ENCODE peak calls at places on chromosomes 7 and 10, in six cellular contexts. One of them, this sample, is unnamed.
A peak's percentile ranks its signal among the peaks of the same experiment; 100 is the strongest.

GRCh38 chr10:79385392-79385795 is 38.1 kb downstream of the PPIF start:
- DNase-seq in kidney: no peak
- DNase-seq in Panc1: no peak
- DNase-seq in gastrocnemius medialis: no peak
- DNase-seq in SJSA1: no peak
- DNase-seq in body of pancreas: no peak
- DNase-seq in this sample: no peak

GRCh38 chr10:93074597-93075368 is 1.1 kb downstream of the CYP26A1 start:
- DNase-seq in kidney: no peak
- DNase-seq in Panc1: no peak
- DNase-seq in gastrocnemius medialis: no peak
- DNase-seq in SJSA1: peak; percentile 37
- DNase-seq in body of pancreas: no peak
- DNase-seq in this sample: no peak

GRCh38 chr7:127447326-127447945 is 54.9 kb upstream of the ZNF800 start:
- DNase-seq in kidney: no peak
- DNase-seq in Panc1: peak; percentile 25
- DNase-seq in gastrocnemius medialis: no peak
- DNase-seq in SJSA1: no peak
- DNase-seq in body of pancreas: no peak
- DNase-seq in this sample: no peak

GRCh38 chr10:105857284-105858264 is 1216.5 kb downstream of the SORCS3 start:
- DNase-seq in kidney: no peak
- DNase-seq in Panc1: no peak
- DNase-seq in gastrocnemius medialis: no peak
- DNase-seq in SJSA1: no peak
- DNase-seq in body of pancreas: no peak
- DNase-seq in this sample: no peak

GRCh38 chr7:134787064-134787463 is 7.6 kb downstream of the CALD1 start:
- DNase-seq in kidney: no peak
- DNase-seq in Panc1: no peak
- DNase-seq in gastrocnemius medialis: no peak
- DNase-seq in SJSA1: no peak
- DNase-seq in body of pancreas: no peak
- DNase-seq in this sample: no peak

GRCh38 chr7:41879424-41879823 is 176.5 kb upstream of the INHBA start:
- DNase-seq in kidney: no peak
- DNase-seq in Panc1: no peak
- DNase-seq in gastrocnemius medialis: no peak
- DNase-seq in SJSA1: no peak
- DNase-seq in body of pancreas: no peak
- DNase-seq in this sample: no peak

GRCh38 chr7:117096297-117096696 is 143.0 kb downstream of the ST7 start:
- DNase-seq in kidney: no peak
- DNase-seq in Panc1: no peak
- DNase-seq in gastrocnemius medialis: no peak
- DNase-seq in SJSA1: no peak
- DNase-seq in body of pancreas: no peak
- DNase-seq in this sample: no peak

GRCh38 chr10:108180883-108181282 is 1016.4 kb upstream of the SORCS1 start:
- DNase-seq in kidney: no peak
- DNase-seq in Panc1: no peak
- DNase-seq in gastrocnemius medialis: no peak
- DNase-seq in SJSA1: no peak
- DNase-seq in body of pancreas: no peak
- DNase-seq in this sample: no peak

GRCh38 chr10:24556746-24557742 is 166.6 kb downstream of the ARHGAP21 start:
- DNase-seq in kidney: no peak
- DNase-seq in Panc1: peak; percentile 42
- DNase-seq in gastrocnemius medialis: no peak
- DNase-seq in SJSA1: peak; percentile 43
- DNase-seq in body of pancreas: peak; percentile 28
- DNase-seq in this sample: no peak

GRCh38 chr10:373516-374309 is 238.5 kb downstream of the ZMYND11 start:
- DNase-seq in kidney: no peak
- DNase-seq in Panc1: no peak
- DNase-seq in gastrocnemius medialis: no peak
- DNase-seq in SJSA1: peak; percentile 80
- DNase-seq in body of pancreas: peak; percentile 30
- DNase-seq in this sample: no peak

GRCh38 chr7:74226633-74227032 is 16.8 kb downstream of the LAT2 start:
- DNase-seq in kidney: no peak
- DNase-seq in Panc1: no peak
- DNase-seq in gastrocnemius medialis: no peak
- DNase-seq in SJSA1: no peak
- DNase-seq in body of pancreas: no peak
- DNase-seq in this sample: peak; percentile 45

GRCh38 chr7:113289140-113289740 is 170.9 kb upstream of the SMIM30 start:
- DNase-seq in kidney: no peak
- DNase-seq in Panc1: peak; percentile 10
- DNase-seq in gastrocnemius medialis: no peak
- DNase-seq in SJSA1: no peak
- DNase-seq in body of pancreas: peak; percentile 21
- DNase-seq in this sample: no peak

GRCh38 chr7:40570218-40570617 is 435.4 kb downstream of the SUGCT start:
- DNase-seq in kidney: no peak
- DNase-seq in Panc1: no peak
- DNase-seq in gastrocnemius medialis: no peak
- DNase-seq in SJSA1: no peak
- DNase-seq in body of pancreas: no peak
- DNase-seq in this sample: no peak

GRCh38 chr7:46791180-46791579 is 790.7 kb downstream of the TNS3 start:
- DNase-seq in kidney: no peak
- DNase-seq in Panc1: no peak
- DNase-seq in gastrocnemius medialis: no peak
- DNase-seq in SJSA1: no peak
- DNase-seq in body of pancreas: no peak
- DNase-seq in this sample: no peak

GRCh38 chr7:152857272-152857671 is 97.7 kb downstream of the ACTR3B start:
- DNase-seq in kidney: no peak
- DNase-seq in Panc1: no peak
- DNase-seq in gastrocnemius medialis: no peak
- DNase-seq in SJSA1: no peak
- DNase-seq in body of pancreas: no peak
- DNase-seq in this sample: no peak

GRCh38 chr7:137954614-137955013 is 47.3 kb downstream of the CREB3L2 start:
- DNase-seq in kidney: no peak
- DNase-seq in Panc1: no peak
- DNase-seq in gastrocnemius medialis: no peak
- DNase-seq in SJSA1: no peak
- DNase-seq in body of pancreas: no peak
- DNase-seq in this sample: no peak

GRCh38 chr10:60414877-60415585 is 25.4 kb upstream of the ANK3 start:
- DNase-seq in kidney: no peak
- DNase-seq in Panc1: no peak
- DNase-seq in gastrocnemius medialis: no peak
- DNase-seq in SJSA1: peak; percentile 74
- DNase-seq in body of pancreas: no peak
- DNase-seq in this sample: no peak

GRCh38 chr10:93061594-93062498 is 1.2 kb downstream of the CYP26C1 start:
- DNase-seq in kidney: peak; percentile 70
- DNase-seq in Panc1: no peak
- DNase-seq in gastrocnemius medialis: no peak
- DNase-seq in SJSA1: no peak
- DNase-seq in body of pancreas: no peak
- DNase-seq in this sample: no peak

GRCh38 chr10:29253096-29254029 is 35.5 kb upstream of the LYZL1 start:
- DNase-seq in kidney: no peak
- DNase-seq in Panc1: no peak
- DNase-seq in gastrocnemius medialis: peak; percentile 11
- DNase-seq in SJSA1: no peak
- DNase-seq in body of pancreas: no peak
- DNase-seq in this sample: no peak

GRCh38 chr10:133272964-133273420 is 3.7 kb downstream of the ADAM8 start:
- DNase-seq in kidney: peak; percentile 70
- DNase-seq in Panc1: no peak
- DNase-seq in gastrocnemius medialis: no peak
- DNase-seq in SJSA1: no peak
- DNase-seq in body of pancreas: no peak
- DNase-seq in this sample: no peak

GRCh38 chr7:112001089-112001826 is 204.9 kb downstream of the DOCK4 start:
- DNase-seq in kidney: no peak
- DNase-seq in Panc1: peak; percentile 38
- DNase-seq in gastrocnemius medialis: no peak
- DNase-seq in SJSA1: no peak
- DNase-seq in body of pancreas: no peak
- DNase-seq in this sample: no peak

GRCh38 chr10:31000071-31000787 is 31.4 kb downstream of the ZNF438 start:
- DNase-seq in kidney: no peak
- DNase-seq in Panc1: no peak
- DNase-seq in gastrocnemius medialis: no peak
- DNase-seq in SJSA1: no peak
- DNase-seq in body of pancreas: no peak
- DNase-seq in this sample: no peak

GRCh38 chr7:100567045-100567730 is 6.5 kb downstream of the SAP25 start:
- DNase-seq in kidney: no peak
- DNase-seq in Panc1: no peak
- DNase-seq in gastrocnemius medialis: no peak
- DNase-seq in SJSA1: no peak
- DNase-seq in body of pancreas: no peak
- DNase-seq in this sample: no peak

DNA sequence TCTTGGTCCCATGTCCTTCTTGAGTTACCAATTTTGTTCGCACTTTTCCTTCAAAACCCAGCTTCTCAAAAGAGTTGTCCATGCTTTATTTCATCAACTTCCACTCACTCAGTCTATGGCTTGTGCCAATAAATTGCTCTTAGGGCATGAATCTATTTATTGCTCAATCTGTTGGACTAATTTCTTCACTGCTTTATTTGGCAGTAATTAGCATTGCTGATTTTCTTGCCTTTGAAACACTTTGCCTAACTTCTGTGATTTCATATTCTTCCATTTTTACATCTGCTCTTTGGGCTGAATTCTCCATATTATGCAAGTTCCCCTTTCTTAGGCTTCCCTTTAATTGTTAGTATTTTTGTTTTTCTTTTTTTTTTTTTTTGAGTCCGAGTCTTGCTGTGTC is 16.8 kb downstream of the DLD start:
- DNase-seq in kidney: no peak
- DNase-seq in Panc1: no peak
- DNase-seq in gastrocnemius medialis: no peak
- DNase-seq in SJSA1: no peak
- DNase-seq in body of pancreas: no peak
- DNase-seq in this sample: no peak
- H3K36me3 ChIP-seq in kidney: peaks cover 51% of the 10 kb centered on the region
- H3K36me3 ChIP-seq in Panc1: peaks cover 55% of the 10 kb centered on the region
- H3K36me3 ChIP-seq in gastrocnemius medialis: no peaks in the 10 kb centered on the region
- H3K36me3 ChIP-seq in SJSA1: peaks cover 88% of the 10 kb centered on the region
- H3K36me3 ChIP-seq in body of pancreas: peaks cover 30% of the 10 kb centered on the region
- H3K36me3 ChIP-seq in this sample: peaks cover 8% of the 10 kb centered on the region

DNA sequence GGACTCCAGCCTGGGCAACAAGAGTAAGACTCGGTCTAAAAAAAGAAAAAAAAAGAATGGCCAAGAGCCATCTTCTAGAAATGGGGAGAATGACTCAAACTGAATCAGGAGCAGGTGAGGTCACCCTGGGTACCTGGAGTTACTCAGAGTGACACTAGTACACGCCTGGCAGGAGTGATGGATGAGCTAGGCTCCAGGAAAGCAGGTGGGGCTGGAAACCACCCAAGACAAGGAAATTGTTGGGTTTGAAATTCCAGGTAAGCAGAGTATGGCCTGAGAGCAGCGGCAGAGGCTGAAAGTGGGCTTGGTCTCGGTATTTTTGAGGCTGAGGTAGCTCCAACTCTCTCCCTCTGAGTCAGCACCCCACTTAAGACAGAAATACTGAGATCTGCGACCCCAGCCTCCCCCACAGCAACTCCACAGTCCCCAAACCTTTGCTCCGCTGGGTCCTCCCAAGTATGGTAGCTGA is 18.5 kb downstream of the DDIT4 start:
- DNase-seq in kidney: peak; percentile 78
- DNase-seq in Panc1: no peak
- DNase-seq in gastrocnemius medialis: no peak
- DNase-seq in SJSA1: no peak
- DNase-seq in body of pancreas: peak; percentile 59
- DNase-seq in this sample: no peak
- H3K27ac ChIP-seq in kidney: no peak overlapping the region
- H3K27ac ChIP-seq in Panc1: peak overlapping the region; percentile 78
- H3K27ac ChIP-seq in gastrocnemius medialis: no peak overlapping the region
- H3K27ac ChIP-seq in SJSA1: no peak overlapping the region
- H3K27ac ChIP-seq in body of pancreas: peak overlapping the region; percentile 76
- H3K27ac ChIP-seq in this sample: no peak overlapping the region

DNA sequence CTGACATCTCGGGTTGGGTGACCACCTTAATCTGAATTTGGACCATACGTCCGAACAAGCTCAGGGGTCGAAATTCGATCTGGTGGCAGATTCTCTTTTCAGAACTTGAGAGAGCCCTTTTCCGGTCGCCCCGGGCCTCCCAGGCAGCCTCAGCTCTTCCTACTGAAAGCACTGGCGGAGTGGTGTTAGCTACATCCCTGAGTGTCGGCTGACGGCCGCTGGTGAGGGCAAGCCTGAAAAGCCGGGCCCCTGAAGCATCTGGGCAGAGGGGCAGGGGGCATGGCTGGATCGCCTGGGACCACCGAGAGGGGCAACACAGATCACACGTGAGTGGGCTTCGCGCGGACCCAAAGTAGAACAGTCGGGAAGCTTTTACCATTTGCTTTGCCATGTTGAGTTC is 116.1 kb downstream of the SMURF1 start:
- DNase-seq in kidney: no peak
- DNase-seq in Panc1: no peak
- DNase-seq in gastrocnemius medialis: no peak
- DNase-seq in SJSA1: no peak
- DNase-seq in body of pancreas: no peak
- DNase-seq in this sample: no peak
- H3K36me3 ChIP-seq in kidney: peaks cover 23% of the 10 kb centered on the region
- H3K36me3 ChIP-seq in Panc1: peaks cover 14% of the 10 kb centered on the region
- H3K36me3 ChIP-seq in gastrocnemius medialis: no peaks in the 10 kb centered on the region
- H3K36me3 ChIP-seq in SJSA1: peaks cover 60% of the 10 kb centered on the region
- H3K36me3 ChIP-seq in body of pancreas: peaks cover 19% of the 10 kb centered on the region
- H3K36me3 ChIP-seq in this sample: peaks cover 19% of the 10 kb centered on the region

DNA sequence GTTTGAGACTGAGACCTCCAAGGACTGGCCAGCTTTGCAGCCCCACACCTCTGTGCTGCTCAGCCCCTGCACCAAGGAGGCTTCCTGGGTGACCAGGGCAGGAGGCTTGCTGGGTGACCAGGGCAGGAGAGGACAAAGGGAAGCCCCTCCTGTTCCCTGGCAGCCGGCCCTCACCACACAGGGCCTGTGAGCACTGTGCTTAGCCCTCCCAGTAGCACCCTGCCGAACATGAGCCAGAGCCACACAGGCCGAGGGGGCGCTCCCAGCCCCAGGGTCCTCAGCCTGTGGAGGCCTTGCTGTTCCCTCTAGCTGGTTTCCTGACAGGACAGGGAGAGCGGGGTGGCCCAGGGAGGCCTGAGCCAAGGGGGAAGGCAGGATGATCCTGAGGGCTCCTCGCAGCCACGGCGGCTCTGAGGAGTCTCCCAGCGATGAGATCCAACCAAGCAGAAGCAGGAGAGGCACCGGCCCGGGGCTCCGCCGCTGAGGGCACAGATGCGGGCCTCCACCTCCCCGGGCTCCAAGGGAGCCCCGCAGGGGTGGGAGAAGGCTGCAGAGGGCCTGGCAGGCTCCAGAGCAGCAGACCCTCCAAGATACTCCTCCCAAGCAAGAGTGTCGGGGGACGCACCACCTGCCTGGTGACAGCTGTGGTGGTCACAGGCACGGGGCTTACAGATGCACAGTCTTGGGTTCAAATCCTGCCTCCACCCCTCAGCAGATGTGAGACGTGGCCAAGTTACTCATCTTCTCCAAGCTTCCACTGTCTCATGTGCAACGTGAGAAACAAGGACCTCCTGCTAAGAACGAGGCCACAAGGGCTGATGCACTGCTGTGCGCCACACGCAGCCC is 22.5 kb downstream of the WDR86 start:
- DNase-seq in kidney: peak; percentile 80
- DNase-seq in Panc1: no peak
- DNase-seq in gastrocnemius medialis: no peak
- DNase-seq in SJSA1: no peak
- DNase-seq in body of pancreas: no peak
- DNase-seq in this sample: no peak
- H3K27ac ChIP-seq in kidney: no peak overlapping the region
- H3K27ac ChIP-seq in Panc1: no peak overlapping the region
- H3K27ac ChIP-seq in gastrocnemius medialis: no peak overlapping the region
- H3K27ac ChIP-seq in SJSA1: no peak overlapping the region
- H3K27ac ChIP-seq in body of pancreas: no peak overlapping the region
- H3K27ac ChIP-seq in this sample: no peak overlapping the region